ENCODE peak calls at places on chromosomes 11 and 22, in seven cellular contexts. One of them, this sample, is unnamed.

GRCh38 chr11:12159351-12160099 is 49.1 kb downstream of the MICAL2 start:
- DNase-seq in stimulated activated CD8-positive, alpha-beta memory T cell treated with anti-CD3 and anti-CD28 coated beads, Interleukin-15, amount 100 ng/mL, for 24 hours: no peak
- DNase-seq in mammary epithelial cell: peak
- DNase-seq in activated CD4-positive, alpha-beta T cell treated with anti-CD3 and anti-CD28 coated beads for 24 hours: no peak
- DNase-seq in AML-193: no peak
- DNase-seq in GM12891: no peak
- DNase-seq in activated T-helper 9 cell treated with anti-CD3 and anti-CD28 coated beads, Interleukin-2, amount 50 U/mL, for 16 hours: no peak
- DNase-seq in this sample: peak

GRCh38 chr11:96964661-96965060 is 574.8 kb downstream of the JRKL start:
- DNase-seq in activated CD4-positive, alpha-beta T cell treated with anti-CD3 and anti-CD28 coated beads for 24 hours: no peak
- DNase-seq in activated T-helper 9 cell treated with anti-CD3 and anti-CD28 coated beads, Interleukin-2, amount 50 U/mL, for 16 hours: no peak
- DNase-seq in AML-193: no peak
- DNase-seq in mammary epithelial cell: no peak
- DNase-seq in GM12891: no peak
- DNase-seq in stimulated activated CD8-positive, alpha-beta memory T cell treated with anti-CD3 and anti-CD28 coated beads, Interleukin-15, amount 100 ng/mL, for 24 hours: no peak
- DNase-seq in this sample: no peak

GRCh38 chr22:44648821-44649566 is 53.0 kb upstream of the PRR5 start:
- DNase-seq in stimulated activated CD8-positive, alpha-beta memory T cell treated with anti-CD3 and anti-CD28 coated beads, Interleukin-15, amount 100 ng/mL, for 24 hours: no peak
- DNase-seq in activated T-helper 9 cell treated with anti-CD3 and anti-CD28 coated beads, Interleukin-2, amount 50 U/mL, for 16 hours: no peak
- DNase-seq in mammary epithelial cell: peak
- DNase-seq in GM12891: no peak
- DNase-seq in activated CD4-positive, alpha-beta T cell treated with anti-CD3 and anti-CD28 coated beads for 24 hours: no peak
- DNase-seq in AML-193: no peak
- DNase-seq in this sample: no peak

GRCh38 chr11:76835928-76836612 is 24.6 kb upstream of the ACER3 start:
- DNase-seq in GM12891: no peak
- DNase-seq in activated CD4-positive, alpha-beta T cell treated with anti-CD3 and anti-CD28 coated beads for 24 hours: no peak
- DNase-seq in AML-193: peak
- DNase-seq in activated T-helper 9 cell treated with anti-CD3 and anti-CD28 coated beads, Interleukin-2, amount 50 U/mL, for 16 hours: no peak
- DNase-seq in mammary epithelial cell: no peak
- DNase-seq in stimulated activated CD8-positive, alpha-beta memory T cell treated with anti-CD3 and anti-CD28 coated beads, Interleukin-15, amount 100 ng/mL, for 24 hours: no peak
- DNase-seq in this sample: no peak

GRCh38 chr11:102476812-102477211 is 24.2 kb upstream of the TMEM123 start:
- DNase-seq in AML-193: peak
- DNase-seq in GM12891: no peak
- DNase-seq in mammary epithelial cell: peak
- DNase-seq in activated CD4-positive, alpha-beta T cell treated with anti-CD3 and anti-CD28 coated beads for 24 hours: no peak
- DNase-seq in activated T-helper 9 cell treated with anti-CD3 and anti-CD28 coated beads, Interleukin-2, amount 50 U/mL, for 16 hours: no peak
- DNase-seq in stimulated activated CD8-positive, alpha-beta memory T cell treated with anti-CD3 and anti-CD28 coated beads, Interleukin-15, amount 100 ng/mL, for 24 hours: no peak
- DNase-seq in this sample: peak

GRCh38 chr11:613369-613968 is 2.3 kb downstream of the IRF7 start:
- DNase-seq in activated CD4-positive, alpha-beta T cell treated with anti-CD3 and anti-CD28 coated beads for 24 hours: peak
- DNase-seq in stimulated activated CD8-positive, alpha-beta memory T cell treated with anti-CD3 and anti-CD28 coated beads, Interleukin-15, amount 100 ng/mL, for 24 hours: peak
- DNase-seq in mammary epithelial cell: peak
- DNase-seq in GM12891: peak
- DNase-seq in AML-193: no peak
- DNase-seq in activated T-helper 9 cell treated with anti-CD3 and anti-CD28 coated beads, Interleukin-2, amount 50 U/mL, for 16 hours: peak
- DNase-seq in this sample: peak

GRCh38 chr11:3950996-3951662 is 95.7 kb downstream of the STIM1 start:
- DNase-seq in AML-193: no peak
- DNase-seq in activated CD4-positive, alpha-beta T cell treated with anti-CD3 and anti-CD28 coated beads for 24 hours: no peak
- DNase-seq in activated T-helper 9 cell treated with anti-CD3 and anti-CD28 coated beads, Interleukin-2, amount 50 U/mL, for 16 hours: no peak
- DNase-seq in GM12891: no peak
- DNase-seq in mammary epithelial cell: no peak
- DNase-seq in stimulated activated CD8-positive, alpha-beta memory T cell treated with anti-CD3 and anti-CD28 coated beads, Interleukin-15, amount 100 ng/mL, for 24 hours: no peak
- DNase-seq in this sample: peak

GRCh38 chr22:36334838-36335603 is 52.7 kb downstream of the MYH9 start:
- DNase-seq in stimulated activated CD8-positive, alpha-beta memory T cell treated with anti-CD3 and anti-CD28 coated beads, Interleukin-15, amount 100 ng/mL, for 24 hours: no peak
- DNase-seq in AML-193: peak
- DNase-seq in activated T-helper 9 cell treated with anti-CD3 and anti-CD28 coated beads, Interleukin-2, amount 50 U/mL, for 16 hours: no peak
- DNase-seq in GM12891: no peak
- DNase-seq in activated CD4-positive, alpha-beta T cell treated with anti-CD3 and anti-CD28 coated beads for 24 hours: no peak
- DNase-seq in mammary epithelial cell: peak
- DNase-seq in this sample: peak

GRCh38 chr11:12199231-12199948 is 89.0 kb downstream of the MICAL2 start:
- DNase-seq in activated T-helper 9 cell treated with anti-CD3 and anti-CD28 coated beads, Interleukin-2, amount 50 U/mL, for 16 hours: no peak
- DNase-seq in activated CD4-positive, alpha-beta T cell treated with anti-CD3 and anti-CD28 coated beads for 24 hours: no peak
- DNase-seq in AML-193: no peak
- DNase-seq in stimulated activated CD8-positive, alpha-beta memory T cell treated with anti-CD3 and anti-CD28 coated beads, Interleukin-15, amount 100 ng/mL, for 24 hours: no peak
- DNase-seq in mammary epithelial cell: no peak
- DNase-seq in GM12891: no peak
- DNase-seq in this sample: no peak

GRCh38 chr11:47668665-47669064 is 26.3 kb upstream of the MTCH2 start:
- DNase-seq in AML-193: no peak
- DNase-seq in activated CD4-positive, alpha-beta T cell treated with anti-CD3 and anti-CD28 coated beads for 24 hours: no peak
- DNase-seq in activated T-helper 9 cell treated with anti-CD3 and anti-CD28 coated beads, Interleukin-2, amount 50 U/mL, for 16 hours: no peak
- DNase-seq in stimulated activated CD8-positive, alpha-beta memory T cell treated with anti-CD3 and anti-CD28 coated beads, Interleukin-15, amount 100 ng/mL, for 24 hours: no peak
- DNase-seq in GM12891: no peak
- DNase-seq in mammary epithelial cell: no peak
- DNase-seq in this sample: peak

GRCh38 chr11:92489831-92490399 is 265.3 kb downstream of the FAT3 start:
- DNase-seq in GM12891: no peak
- DNase-seq in activated CD4-positive, alpha-beta T cell treated with anti-CD3 and anti-CD28 coated beads for 24 hours: no peak
- DNase-seq in AML-193: no peak
- DNase-seq in stimulated activated CD8-positive, alpha-beta memory T cell treated with anti-CD3 and anti-CD28 coated beads, Interleukin-15, amount 100 ng/mL, for 24 hours: no peak
- DNase-seq in activated T-helper 9 cell treated with anti-CD3 and anti-CD28 coated beads, Interleukin-2, amount 50 U/mL, for 16 hours: no peak
- DNase-seq in mammary epithelial cell: no peak
- DNase-seq in this sample: no peak

GRCh38 chr11:38176812-38177322 is 1578.8 kb upstream of the RAG2 start:
- DNase-seq in AML-193: no peak
- DNase-seq in activated T-helper 9 cell treated with anti-CD3 and anti-CD28 coated beads, Interleukin-2, amount 50 U/mL, for 16 hours: no peak
- DNase-seq in activated CD4-positive, alpha-beta T cell treated with anti-CD3 and anti-CD28 coated beads for 24 hours: no peak
- DNase-seq in stimulated activated CD8-positive, alpha-beta memory T cell treated with anti-CD3 and anti-CD28 coated beads, Interleukin-15, amount 100 ng/mL, for 24 hours: no peak
- DNase-seq in mammary epithelial cell: no peak
- DNase-seq in GM12891: no peak
- DNase-seq in this sample: no peak

GRCh38 chr11:30585892-30586250 is 282 bp downstream of the MPPED2 start:
- DNase-seq in stimulated activated CD8-positive, alpha-beta memory T cell treated with anti-CD3 and anti-CD28 coated beads, Interleukin-15, amount 100 ng/mL, for 24 hours: no peak
- DNase-seq in mammary epithelial cell: no peak
- DNase-seq in GM12891: peak
- DNase-seq in activated CD4-positive, alpha-beta T cell treated with anti-CD3 and anti-CD28 coated beads for 24 hours: no peak
- DNase-seq in AML-193: no peak
- DNase-seq in activated T-helper 9 cell treated with anti-CD3 and anti-CD28 coated beads, Interleukin-2, amount 50 U/mL, for 16 hours: no peak
- DNase-seq in this sample: peak

GRCh38 chr11:104573431-104573830 is 324.8 kb downstream of the CASP12 start:
- DNase-seq in GM12891: no peak
- DNase-seq in AML-193: no peak
- DNase-seq in mammary epithelial cell: peak
- DNase-seq in activated T-helper 9 cell treated with anti-CD3 and anti-CD28 coated beads, Interleukin-2, amount 50 U/mL, for 16 hours: no peak
- DNase-seq in stimulated activated CD8-positive, alpha-beta memory T cell treated with anti-CD3 and anti-CD28 coated beads, Interleukin-15, amount 100 ng/mL, for 24 hours: no peak
- DNase-seq in activated CD4-positive, alpha-beta T cell treated with anti-CD3 and anti-CD28 coated beads for 24 hours: no peak
- DNase-seq in this sample: peak

GRCh38 chr11:94449437-94449836 is 44.2 kb downstream of the MRE11 start:
- DNase-seq in mammary epithelial cell: peak
- DNase-seq in activated CD4-positive, alpha-beta T cell treated with anti-CD3 and anti-CD28 coated beads for 24 hours: no peak
- DNase-seq in stimulated activated CD8-positive, alpha-beta memory T cell treated with anti-CD3 and anti-CD28 coated beads, Interleukin-15, amount 100 ng/mL, for 24 hours: no peak
- DNase-seq in AML-193: peak
- DNase-seq in GM12891: no peak
- DNase-seq in activated T-helper 9 cell treated with anti-CD3 and anti-CD28 coated beads, Interleukin-2, amount 50 U/mL, for 16 hours: no peak
- DNase-seq in this sample: peak

GRCh38 chr11:76670475-76671235 is at the start of gene LRRC32:
- DNase-seq in mammary epithelial cell: no peak
- DNase-seq in GM12891: no peak
- DNase-seq in AML-193: no peak
- DNase-seq in activated T-helper 9 cell treated with anti-CD3 and anti-CD28 coated beads, Interleukin-2, amount 50 U/mL, for 16 hours: no peak
- DNase-seq in stimulated activated CD8-positive, alpha-beta memory T cell treated with anti-CD3 and anti-CD28 coated beads, Interleukin-15, amount 100 ng/mL, for 24 hours: no peak
- DNase-seq in activated CD4-positive, alpha-beta T cell treated with anti-CD3 and anti-CD28 coated beads for 24 hours: no peak
- DNase-seq in this sample: no peak

GRCh38 chr11:116641561-116642045 is 131.2 kb downstream of the BUD13 start:
- DNase-seq in activated CD4-positive, alpha-beta T cell treated with anti-CD3 and anti-CD28 coated beads for 24 hours: peak
- DNase-seq in AML-193: no peak
- DNase-seq in activated T-helper 9 cell treated with anti-CD3 and anti-CD28 coated beads, Interleukin-2, amount 50 U/mL, for 16 hours: no peak
- DNase-seq in mammary epithelial cell: peak
- DNase-seq in stimulated activated CD8-positive, alpha-beta memory T cell treated with anti-CD3 and anti-CD28 coated beads, Interleukin-15, amount 100 ng/mL, for 24 hours: no peak
- DNase-seq in GM12891: peak
- DNase-seq in this sample: peak

GRCh38 chr11:117159892-117160291 is 15.8 kb downstream of the PAFAH1B2 start:
- DNase-seq in mammary epithelial cell: no peak
- DNase-seq in AML-193: no peak
- DNase-seq in GM12891: no peak
- DNase-seq in stimulated activated CD8-positive, alpha-beta memory T cell treated with anti-CD3 and anti-CD28 coated beads, Interleukin-15, amount 100 ng/mL, for 24 hours: no peak
- DNase-seq in activated CD4-positive, alpha-beta T cell treated with anti-CD3 and anti-CD28 coated beads for 24 hours: no peak
- DNase-seq in activated T-helper 9 cell treated with anti-CD3 and anti-CD28 coated beads, Interleukin-2, amount 50 U/mL, for 16 hours: no peak
- DNase-seq in this sample: no peak

GRCh38 chr11:32893091-32893946 is 708 bp downstream of the QSER1 start:
- DNase-seq in stimulated activated CD8-positive, alpha-beta memory T cell treated with anti-CD3 and anti-CD28 coated beads, Interleukin-15, amount 100 ng/mL, for 24 hours: peak
- DNase-seq in GM12891: peak
- DNase-seq in mammary epithelial cell: peak
- DNase-seq in AML-193: no peak
- DNase-seq in activated T-helper 9 cell treated with anti-CD3 and anti-CD28 coated beads, Interleukin-2, amount 50 U/mL, for 16 hours: peak
- DNase-seq in activated CD4-positive, alpha-beta T cell treated with anti-CD3 and anti-CD28 coated beads for 24 hours: peak
- DNase-seq in this sample: peak

GRCh38 chr11:70772950-70773349 is 374.6 kb downstream of the CTTN start:
- DNase-seq in AML-193: no peak
- DNase-seq in mammary epithelial cell: no peak
- DNase-seq in GM12891: no peak
- DNase-seq in activated CD4-positive, alpha-beta T cell treated with anti-CD3 and anti-CD28 coated beads for 24 hours: no peak
- DNase-seq in activated T-helper 9 cell treated with anti-CD3 and anti-CD28 coated beads, Interleukin-2, amount 50 U/mL, for 16 hours: no peak
- DNase-seq in stimulated activated CD8-positive, alpha-beta memory T cell treated with anti-CD3 and anti-CD28 coated beads, Interleukin-15, amount 100 ng/mL, for 24 hours: no peak
- DNase-seq in this sample: no peak

GRCh38 chr11:122803716-122804115 is 34.6 kb upstream of the CRTAM start:
- DNase-seq in GM12891: no peak
- DNase-seq in stimulated activated CD8-positive, alpha-beta memory T cell treated with anti-CD3 and anti-CD28 coated beads, Interleukin-15, amount 100 ng/mL, for 24 hours: no peak
- DNase-seq in activated CD4-positive, alpha-beta T cell treated with anti-CD3 and anti-CD28 coated beads for 24 hours: no peak
- DNase-seq in mammary epithelial cell: peak
- DNase-seq in AML-193: no peak
- DNase-seq in activated T-helper 9 cell treated with anti-CD3 and anti-CD28 coated beads, Interleukin-2, amount 50 U/mL, for 16 hours: no peak
- DNase-seq in this sample: peak

GRCh38 chr11:134574947-134575346 is 162.9 kb upstream of the B3GAT1 start:
- DNase-seq in activated CD4-positive, alpha-beta T cell treated with anti-CD3 and anti-CD28 coated beads for 24 hours: no peak
- DNase-seq in AML-193: no peak
- DNase-seq in mammary epithelial cell: no peak
- DNase-seq in activated T-helper 9 cell treated with anti-CD3 and anti-CD28 coated beads, Interleukin-2, amount 50 U/mL, for 16 hours: no peak
- DNase-seq in stimulated activated CD8-positive, alpha-beta memory T cell treated with anti-CD3 and anti-CD28 coated beads, Interleukin-15, amount 100 ng/mL, for 24 hours: no peak
- DNase-seq in GM12891: no peak
- DNase-seq in this sample: no peak

GRCh38 chr22:17258015-17258827 is 39.0 kb upstream of the ADA2 start:
- DNase-seq in mammary epithelial cell: peak
- DNase-seq in activated CD4-positive, alpha-beta T cell treated with anti-CD3 and anti-CD28 coated beads for 24 hours: peak
- DNase-seq in GM12891: peak
- DNase-seq in stimulated activated CD8-positive, alpha-beta memory T cell treated with anti-CD3 and anti-CD28 coated beads, Interleukin-15, amount 100 ng/mL, for 24 hours: no peak
- DNase-seq in activated T-helper 9 cell treated with anti-CD3 and anti-CD28 coated beads, Interleukin-2, amount 50 U/mL, for 16 hours: peak
- DNase-seq in AML-193: no peak
- DNase-seq in this sample: peak

GRCh38 chr11:68194675-68195294 is 18.3 kb downstream of the KMT5B start:
- DNase-seq in AML-193: no peak
- DNase-seq in mammary epithelial cell: no peak
- DNase-seq in activated T-helper 9 cell treated with anti-CD3 and anti-CD28 coated beads, Interleukin-2, amount 50 U/mL, for 16 hours: no peak
- DNase-seq in GM12891: no peak
- DNase-seq in stimulated activated CD8-positive, alpha-beta memory T cell treated with anti-CD3 and anti-CD28 coated beads, Interleukin-15, amount 100 ng/mL, for 24 hours: no peak
- DNase-seq in activated CD4-positive, alpha-beta T cell treated with anti-CD3 and anti-CD28 coated beads for 24 hours: no peak
- DNase-seq in this sample: no peak